ENCODE peak calls at places on chromosomes 12 and 14, in four cellular contexts. One of them, this sample, is unnamed.

GRCh38 chr12:32080435-32080834 is 26.2 kb upstream of the BICD1 start:
- DNase-seq in stimulated activated effector memory CD8-positive, alpha-beta T cell treated with anti-CD3 and anti-CD28 coated beads, Interleukin-12 subunit alpha, Interleukin-12 subunit beta, amount 100 ng/mL, for 72 hours: no peak
- DNase-seq in T47D: no peak
- DNase-seq in A549: no peak
- DNase-seq in this sample: no peak

GRCh38 chr12:111033281-111034147 is 113.1 kb upstream of the MYL2 start:
- DNase-seq in stimulated activated effector memory CD8-positive, alpha-beta T cell treated with anti-CD3 and anti-CD28 coated beads, Interleukin-12 subunit alpha, Interleukin-12 subunit beta, amount 100 ng/mL, for 72 hours: no peak
- DNase-seq in T47D: no peak
- DNase-seq in A549: no peak
- DNase-seq in this sample: no peak

GRCh38 chr12:77377116-77377515 is 311.7 kb upstream of the E2F7 start:
- DNase-seq in stimulated activated effector memory CD8-positive, alpha-beta T cell treated with anti-CD3 and anti-CD28 coated beads, Interleukin-12 subunit alpha, Interleukin-12 subunit beta, amount 100 ng/mL, for 72 hours: no peak
- DNase-seq in T47D: no peak
- DNase-seq in A549: no peak
- DNase-seq in this sample: no peak

GRCh38 chr12:131850856-131851559 is 22.8 kb downstream of the MMP17 start:
- DNase-seq in stimulated activated effector memory CD8-positive, alpha-beta T cell treated with anti-CD3 and anti-CD28 coated beads, Interleukin-12 subunit alpha, Interleukin-12 subunit beta, amount 100 ng/mL, for 72 hours: no peak
- DNase-seq in T47D: peak
- DNase-seq in A549: peak
- DNase-seq in this sample: no peak

GRCh38 chr14:42140831-42141279 is 534.2 kb downstream of the LRFN5 start:
- DNase-seq in stimulated activated effector memory CD8-positive, alpha-beta T cell treated with anti-CD3 and anti-CD28 coated beads, Interleukin-12 subunit alpha, Interleukin-12 subunit beta, amount 100 ng/mL, for 72 hours: no peak
- DNase-seq in T47D: no peak
- DNase-seq in A549: peak
- DNase-seq in this sample: no peak

GRCh38 chr14:89093083-89093482 is 268.6 kb downstream of the TTC8 start:
- DNase-seq in stimulated activated effector memory CD8-positive, alpha-beta T cell treated with anti-CD3 and anti-CD28 coated beads, Interleukin-12 subunit alpha, Interleukin-12 subunit beta, amount 100 ng/mL, for 72 hours: no peak
- DNase-seq in T47D: no peak
- DNase-seq in A549: no peak
- DNase-seq in this sample: no peak

GRCh38 chr12:117878598-117878997 is 90.2 kb downstream of the KSR2 start:
- DNase-seq in stimulated activated effector memory CD8-positive, alpha-beta T cell treated with anti-CD3 and anti-CD28 coated beads, Interleukin-12 subunit alpha, Interleukin-12 subunit beta, amount 100 ng/mL, for 72 hours: no peak
- DNase-seq in T47D: no peak
- DNase-seq in A549: no peak
- DNase-seq in this sample: no peak

GRCh38 chr14:75548544-75548943 is 26.3 kb downstream of the BATF start:
- DNase-seq in stimulated activated effector memory CD8-positive, alpha-beta T cell treated with anti-CD3 and anti-CD28 coated beads, Interleukin-12 subunit alpha, Interleukin-12 subunit beta, amount 100 ng/mL, for 72 hours: no peak
- DNase-seq in T47D: no peak
- DNase-seq in A549: no peak
- DNase-seq in this sample: no peak

GRCh38 chr14:56120091-56120632 is 2.0 kb downstream of the PELI2 start:
- DNase-seq in stimulated activated effector memory CD8-positive, alpha-beta T cell treated with anti-CD3 and anti-CD28 coated beads, Interleukin-12 subunit alpha, Interleukin-12 subunit beta, amount 100 ng/mL, for 72 hours: no peak
- DNase-seq in T47D: no peak
- DNase-seq in A549: no peak
- DNase-seq in this sample: peak

GRCh38 chr12:45473636-45474035 is 255.9 kb upstream of the ARID2 start:
- DNase-seq in stimulated activated effector memory CD8-positive, alpha-beta T cell treated with anti-CD3 and anti-CD28 coated beads, Interleukin-12 subunit alpha, Interleukin-12 subunit beta, amount 100 ng/mL, for 72 hours: no peak
- DNase-seq in T47D: no peak
- DNase-seq in A549: no peak
- DNase-seq in this sample: no peak

GRCh38 chr14:39015360-39015961 is 87.6 kb downstream of the SEC23A start:
- DNase-seq in stimulated activated effector memory CD8-positive, alpha-beta T cell treated with anti-CD3 and anti-CD28 coated beads, Interleukin-12 subunit alpha, Interleukin-12 subunit beta, amount 100 ng/mL, for 72 hours: no peak
- DNase-seq in T47D: peak
- DNase-seq in A549: peak
- DNase-seq in this sample: peak

GRCh38 chr14:106790189-106791036 is 1264.0 kb downstream of the TMEM121 start:
- DNase-seq in stimulated activated effector memory CD8-positive, alpha-beta T cell treated with anti-CD3 and anti-CD28 coated beads, Interleukin-12 subunit alpha, Interleukin-12 subunit beta, amount 100 ng/mL, for 72 hours: peak
- DNase-seq in T47D: peak
- DNase-seq in A549: peak
- DNase-seq in this sample: peak

This sample was measured in OCI-M1.